ENCODE peak calls at places on chromosomes 6 and 20, in four cellular contexts. N is AG04450, G is GOT3, F is SK-N-SH. X is an unnamed sample.

GRCh38 chr6:89411019-89411268 is 1.1 kb downstream of the RRAGD start:
- DNase-seq in N (no peak), F (peak), G (no peak), X (no peak)

GRCh38 chr20:57605878-57606277 is 14.3 kb downstream of the ZBP1 start:
- DNase-seq in G (no peak), F (no peak), N (no peak), X (no peak)

GRCh38 chr6:63636516-63636968 is 940 bp downstream of the PHF3 start:
- DNase-seq in G (no peak), F (peak), N (no peak), X (peak)

GRCh38 chr6:106858653-106859092 is 115.9 kb downstream of the CD24 start:
- DNase-seq in F (no peak), N (peak), G (peak), X (no peak)

GRCh38 chr6:12266571-12266970 is 23.6 kb upstream of the EDN1 start:
- DNase-seq in G (no peak), F (no peak), N (no peak), X (no peak)

GRCh38 chr20:52978851-52979250 is 6.7 kb downstream of the TSHZ2 start:
- DNase-seq in N (no peak), G (no peak), F (no peak), X (no peak)

GRCh38 chr6:63927538-63927937 is 291.9 kb downstream of the PHF3 start:
- DNase-seq in G (no peak), N (no peak), F (no peak), X (no peak)

GRCh38 chr6:53171605-53172467 is 23.2 kb upstream of the GCM1 start:
- DNase-seq in F (peak), N (peak), G (peak), X (peak)

GRCh38 chr20:10366898-10367419 is 67.1 kb downstream of the MKKS start:
- DNase-seq in G (no peak), F (no peak), N (no peak), X (no peak)

GRCh38 chr20:22717466-22717865 is 133.1 kb upstream of the FOXA2 start:
- DNase-seq in N (no peak), F (no peak), G (no peak), X (no peak)

GRCh38 chr6:84825461-84825860 is 61.1 kb upstream of the TBX18 start:
- DNase-seq in G (no peak), F (no peak), N (no peak), X (no peak)

GRCh38 chr20:58705525-58705924 is 12.9 kb downstream of the NPEPL1 start:
- DNase-seq in N (no peak), F (peak), G (no peak), X (no peak)

GRCh38 chr20:64233725-64234124 is 21.8 kb upstream of the PCMTD2 start:
- DNase-seq in F (no peak), N (no peak), G (no peak), X (no peak)

GRCh38 chr20:38947931-38948362 is 14.2 kb upstream of the DHX35 start:
- DNase-seq in F (no peak), N (no peak), G (no peak), X (no peak)

GRCh38 chr6:3330199-3330598 is 71.5 kb downstream of the PSMG4 start:
- DNase-seq in G (no peak), F (no peak), N (no peak), X (no peak)

GRCh38 chr20:64101731-64102621 is 5.4 kb downstream of the NPBWR2 start:
- DNase-seq in F (peak), G (no peak), N (no peak), X (no peak)

GRCh38 chr6:24933868-24934401 is 1.8 kb downstream of the RIPOR2 start:
- DNase-seq in G (no peak), N (no peak), F (peak), X (no peak)

GRCh38 chr20:38141154-38141888 is 23.7 kb downstream of the TGM2 start:
- DNase-seq in G (no peak), N (no peak), F (no peak), X (no peak)

GRCh38 chr6:36755435-36756348 is 58.1 kb downstream of the RAB44 start:
- DNase-seq in F (no peak), N (no peak), G (no peak), X (no peak)

GRCh38 chr6:134680433-134680832 is 269.5 kb downstream of the ALDH8A1 start:
- DNase-seq in F (no peak), G (no peak), N (no peak), X (no peak)

GRCh38 chr6:42367353-42368011 is 84.2 kb downstream of the TRERF1 start:
- DNase-seq in G (no peak), F (no peak), N (no peak), X (no peak)

GRCh38 chr20:3449319-3449718 is 21.5 kb upstream of the ATRN start:
- DNase-seq in G (no peak), N (no peak), F (no peak), X (no peak)

GRCh38 chr6:163659807-163660206 is 245.3 kb downstream of the QKI start:
- DNase-seq in G (no peak), N (no peak), F (no peak), X (no peak)

GRCh38 chr6:105499928-105500327 is 97.0 kb upstream of the PREP start:
- DNase-seq in N (no peak), G (no peak), F (no peak), X (no peak)

GRCh38 chr6:128129679-128130078 is 228.8 kb upstream of the THEMIS start:
- DNase-seq in N (no peak), F (no peak), G (no peak), X (no peak)

GRCh38 chr20:49372095-49372734 is 94.4 kb upstream of the ZNFX1 start:
- DNase-seq in G (no peak), F (no peak), N (no peak), X (no peak)

X was measured in omental fat pad.